ENCODE peak calls at places on chromosomes 16 and 17, in four cellular contexts. One of them, this sample, is unnamed.

GRCh38 chr17:77325537-77325825 is 184.7 kb downstream of the SEC14L1 start:
- DNase-seq in GM12878: no peak
- DNase-seq in HL-60: no peak
- DNase-seq in K562: no peak
- DNase-seq in this sample: no peak

GRCh38 chr17:73720187-73720834 is 76.1 kb upstream of the SDK2 start:
- DNase-seq in HL-60: no peak
- DNase-seq in GM12878: no peak
- DNase-seq in K562: no peak
- DNase-seq in this sample: no peak

GRCh38 chr17:34645636-34646035 is 66.3 kb downstream of the TMEM132E start:
- DNase-seq in K562: no peak
- DNase-seq in HL-60: no peak
- DNase-seq in GM12878: no peak
- DNase-seq in this sample: no peak

GRCh38 chr17:11898526-11899235 is 98.6 kb downstream of the ZNF18 start:
- DNase-seq in HL-60: no peak
- DNase-seq in K562: no peak
- DNase-seq in GM12878: no peak
- DNase-seq in this sample: no peak

GRCh38 chr17:42421479-42422332 is 1.4 kb downstream of the CAVIN1 start:
- DNase-seq in HL-60: no peak
- DNase-seq in GM12878: no peak
- DNase-seq in K562: peak
- DNase-seq in this sample: no peak

GRCh38 chr17:82876149-82876548 is 36.3 kb upstream of the ZNF750 start:
- DNase-seq in HL-60: no peak
- DNase-seq in GM12878: no peak
- DNase-seq in K562: peak
- DNase-seq in this sample: no peak

GRCh38 chr17:78255029-78255656 is 23.7 kb downstream of the TMEM235 start:
- DNase-seq in K562: no peak
- DNase-seq in GM12878: no peak
- DNase-seq in HL-60: no peak
- DNase-seq in this sample: no peak

GRCh38 chr16:49469930-49470451 is 96.4 kb downstream of the C16orf78 start:
- DNase-seq in GM12878: no peak
- DNase-seq in K562: no peak
- DNase-seq in HL-60: no peak
- DNase-seq in this sample: no peak

GRCh38 chr16:54957403-54957802 is 26.7 kb downstream of the IRX5 start:
- DNase-seq in GM12878: no peak
- DNase-seq in HL-60: peak
- DNase-seq in K562: peak
- DNase-seq in this sample: no peak

GRCh38 chr16:83946781-83947566 is 6.1 kb upstream of the OSGIN1 start:
- DNase-seq in K562: no peak
- DNase-seq in HL-60: no peak
- DNase-seq in GM12878: no peak
- DNase-seq in this sample: no peak

GRCh38 chr17:50477976-50478375 is 684 bp upstream of the RSAD1 start:
- DNase-seq in HL-60: no peak
- DNase-seq in K562: no peak
- DNase-seq in GM12878: no peak
- DNase-seq in this sample: no peak

GRCh38 chr16:3945751-3946603 is 65.5 kb upstream of the CREBBP start:
- DNase-seq in K562: no peak
- DNase-seq in GM12878: no peak
- DNase-seq in HL-60: no peak
- DNase-seq in this sample: no peak

GRCh38 chr17:46771601-46772012 is 46.9 kb downstream of the WNT3 start:
- DNase-seq in K562: peak
- DNase-seq in GM12878: no peak
- DNase-seq in HL-60: no peak
- DNase-seq in this sample: no peak

DNA sequence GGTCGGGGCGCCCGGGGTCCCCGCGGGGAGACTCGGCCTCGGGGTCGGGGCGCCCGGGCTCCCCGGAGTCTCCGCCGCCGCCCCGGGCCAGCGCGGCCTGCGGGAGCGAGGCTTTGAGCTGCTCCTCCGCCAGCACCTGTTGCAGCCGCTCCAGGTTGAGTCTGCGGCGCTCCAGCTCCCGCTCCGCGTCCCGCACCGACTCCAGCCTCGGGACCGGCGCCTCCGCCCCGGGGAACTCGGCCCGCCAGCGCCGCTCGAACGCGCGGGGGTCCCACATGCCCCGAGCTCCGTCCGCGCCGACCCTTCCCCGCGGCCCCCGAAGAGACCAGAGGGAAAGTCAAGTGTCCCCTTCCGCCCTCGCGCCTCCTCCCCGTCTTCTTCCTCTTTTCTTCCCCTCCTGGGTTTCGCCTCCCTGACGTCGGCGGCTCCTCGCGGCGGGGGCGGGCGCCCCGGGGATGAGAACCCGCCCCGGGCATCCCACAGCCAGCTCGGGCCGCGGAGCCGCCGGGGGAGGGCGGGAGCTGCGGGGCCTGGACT is 40.8 kb upstream of the BHLHA9 start:
- DNase-seq in K562: peak
- DNase-seq in GM12878: no peak
- DNase-seq in HL-60: peak
- DNase-seq in this sample: peak
- TF ChIP-seq SPI1 in K562: no peak
- TF ChIP-seq SPI1 in GM12878: peak
- TF ChIP-seq SPI1 in HL-60: peak
- TF ChIP-seq SPI1 in this sample: peak

DNA sequence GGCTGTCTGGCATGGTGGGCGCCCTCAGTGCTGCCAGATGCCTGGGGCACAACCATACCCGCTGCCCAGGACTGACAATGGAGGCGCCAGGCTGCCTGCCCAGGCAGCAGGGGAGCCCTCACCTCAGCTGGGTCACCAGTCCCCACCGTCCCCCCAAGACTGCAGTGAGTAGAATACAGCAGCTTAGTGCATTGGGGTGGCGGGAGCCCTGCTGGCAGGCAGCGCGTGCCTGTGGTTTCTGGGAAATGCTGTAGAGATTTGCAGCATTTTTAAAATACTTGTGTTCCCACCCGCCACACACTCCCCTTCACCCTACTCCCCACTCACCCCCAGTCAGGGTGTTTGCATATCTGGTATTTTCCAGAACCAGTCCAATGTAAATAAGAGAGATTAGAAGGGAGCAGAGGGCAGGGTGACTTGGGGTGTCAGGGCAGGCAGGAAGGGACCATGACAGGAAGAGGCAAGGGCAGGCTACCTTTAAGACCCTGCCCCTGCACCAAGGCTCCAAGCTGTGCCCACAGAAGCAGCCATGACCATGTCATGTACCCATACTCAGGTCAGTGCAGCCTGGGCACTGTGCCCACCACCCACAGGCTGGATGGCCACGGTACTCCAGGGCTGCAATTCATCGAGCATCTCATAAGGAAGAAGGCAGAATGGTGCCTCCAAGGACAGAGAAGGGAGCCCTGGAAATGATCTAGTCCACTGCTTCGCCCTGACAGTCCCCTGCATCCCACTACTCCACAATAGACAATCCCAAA is 21.5 kb downstream of the MYO18A start:
- DNase-seq in HL-60: no peak
- DNase-seq in K562: no peak
- DNase-seq in GM12878: no peak
- DNase-seq in this sample: no peak
- TF ChIP-seq POLR2AphosphoS5 in HL-60: no peak
- TF ChIP-seq POLR2AphosphoS5 in K562: no peak
- TF ChIP-seq POLR2AphosphoS5 in GM12878: no peak
- TF ChIP-seq POLR2AphosphoS5 in this sample: no peak

GRCh38 chr17:61186996-61187395 is 212.6 kb upstream of the TBX2 start:
- DNase-seq in HL-60: no peak
- DNase-seq in K562: no peak
- DNase-seq in GM12878: no peak
- DNase-seq in this sample: no peak

GRCh38 chr17:61185385-61185784 is 214.3 kb upstream of the TBX2 start:
- DNase-seq in GM12878: no peak
- DNase-seq in K562: no peak
- DNase-seq in HL-60: no peak
- DNase-seq in this sample: no peak

GRCh38 chr17:61179316-61179715 is 220.3 kb upstream of the TBX2 start:
- DNase-seq in HL-60: no peak
- DNase-seq in K562: no peak
- DNase-seq in GM12878: no peak
- DNase-seq in this sample: no peak

GRCh38 chr17:61188081-61188480 is 211.6 kb upstream of the TBX2 start:
- DNase-seq in K562: no peak
- DNase-seq in GM12878: no peak
- DNase-seq in HL-60: no peak
- DNase-seq in this sample: no peak

DNA sequence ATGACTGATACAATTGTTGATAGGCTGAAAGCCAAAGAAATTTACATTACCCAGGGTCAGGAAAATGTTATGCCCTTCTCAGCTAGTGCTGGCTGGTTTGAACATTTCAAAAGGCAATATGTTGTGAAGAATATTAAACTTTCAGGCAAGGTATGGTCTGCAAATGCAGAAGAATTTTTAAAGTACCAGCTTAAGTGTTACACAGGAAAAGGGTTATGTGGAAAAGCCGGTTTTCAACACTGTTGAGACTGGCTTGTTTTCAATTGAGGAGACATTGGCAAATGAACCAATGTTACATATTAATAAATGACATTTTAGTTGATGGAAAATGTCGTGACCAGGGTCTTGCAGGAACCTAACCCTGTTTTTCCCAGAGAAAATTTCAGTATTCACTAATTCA is 215.8 kb upstream of the TBX2 start:
- DNase-seq in GM12878: no peak
- DNase-seq in K562: no peak
- DNase-seq in HL-60: no peak
- DNase-seq in this sample: no peak
- TF ChIP-seq SPI1 in GM12878: no peak
- TF ChIP-seq SPI1 in K562: no peak
- TF ChIP-seq SPI1 in HL-60: no peak
- TF ChIP-seq SPI1 in this sample: no peak

GRCh38 chr17:29589524-29590260 is at the start of gene GIT1:
- DNase-seq in GM12878: no peak
- DNase-seq in K562: peak
- DNase-seq in HL-60: peak
- DNase-seq in this sample: peak
- TF ChIP-seq POLR2AphosphoS5 in GM12878: no peak
- TF ChIP-seq POLR2AphosphoS5 in K562: no peak
- TF ChIP-seq POLR2AphosphoS5 in HL-60: no peak
- TF ChIP-seq POLR2AphosphoS5 in this sample: no peak

GRCh38 chr17:16044484-16044883 is 44.9 kb downstream of the TTC19 start:
- DNase-seq in K562: no peak
- DNase-seq in GM12878: no peak
- DNase-seq in HL-60: no peak
- DNase-seq in this sample: no peak
- TF ChIP-seq SPI1 in K562: no peak
- TF ChIP-seq SPI1 in GM12878: no peak
- TF ChIP-seq SPI1 in HL-60: no peak
- TF ChIP-seq SPI1 in this sample: no peak

DNA sequence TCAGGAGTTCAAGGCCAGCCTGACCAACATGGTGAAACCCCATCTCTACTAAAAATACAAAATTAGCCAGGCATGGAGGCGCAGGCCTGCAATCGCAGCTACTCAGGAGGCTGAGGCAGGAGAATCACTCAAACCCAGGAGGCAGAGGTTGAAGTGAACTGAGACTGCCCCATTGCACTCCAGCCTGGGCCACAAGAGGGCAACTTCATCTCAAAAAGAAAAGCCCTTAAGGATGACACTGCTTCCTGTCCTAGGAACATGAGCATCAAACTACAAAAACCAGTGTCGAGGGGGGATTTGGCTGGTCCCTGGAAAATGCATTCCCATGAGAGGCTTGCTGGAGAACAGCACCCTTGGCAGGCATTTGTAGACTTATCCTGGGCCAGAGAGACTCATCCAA is 449.5 kb upstream of the PSMD7 start:
- DNase-seq in GM12878: no peak
- DNase-seq in K562: no peak
- DNase-seq in HL-60: no peak
- DNase-seq in this sample: no peak
- TF ChIP-seq POLR2AphosphoS5 in GM12878: no peak
- TF ChIP-seq POLR2AphosphoS5 in K562: no peak
- TF ChIP-seq POLR2AphosphoS5 in HL-60: no peak
- TF ChIP-seq POLR2AphosphoS5 in this sample: no peak

GRCh38 chr16:87562201-87562600 is 40.1 kb upstream of the JPH3 start:
- DNase-seq in HL-60: no peak
- DNase-seq in K562: no peak
- DNase-seq in GM12878: no peak
- DNase-seq in this sample: no peak
- TF ChIP-seq SPI1 in HL-60: no peak
- TF ChIP-seq SPI1 in K562: no peak
- TF ChIP-seq SPI1 in GM12878: no peak
- TF ChIP-seq SPI1 in this sample: no peak